ENCODE peak calls at places on chromosome 18, in four cellular contexts. One of them, this sample, is unnamed. For H3K36me3, the result is how much of the 10 kb centered on the place peaks cover.

GRCh38 chr18:48884306-48885235 is 66.2 kb downstream of the SMAD7 start:
- DNase-seq in colonic mucosa: no peak
- DNase-seq in aorta: no peak
- DNase-seq in heart right ventricle: no peak
- DNase-seq in this sample: no peak

GRCh38 chr18:8319798-8320477 is 289.3 kb upstream of the RAB12 start:
- DNase-seq in colonic mucosa: no peak
- DNase-seq in aorta: no peak
- DNase-seq in heart right ventricle: no peak
- DNase-seq in this sample: no peak

GRCh38 chr18:61697306-61697909 is 195.4 kb downstream of the RNF152 start:
- DNase-seq in heart right ventricle: no peak
- DNase-seq in colonic mucosa: no peak
- DNase-seq in aorta: no peak
- DNase-seq in this sample: no peak

GRCh38 chr18:33906046-33906445 is 318.7 kb downstream of the NOL4 start:
- DNase-seq in aorta: no peak
- DNase-seq in heart right ventricle: no peak
- DNase-seq in colonic mucosa: no peak
- DNase-seq in this sample: no peak

GRCh38 chr18:66616523-66616983 is 12.7 kb upstream of the CDH19 start:
- DNase-seq in heart right ventricle: no peak
- DNase-seq in colonic mucosa: peak
- DNase-seq in aorta: peak
- DNase-seq in this sample: peak

GRCh38 chr18:75247601-75248421 is 37.2 kb downstream of the TSHZ1 start:
- DNase-seq in aorta: no peak
- DNase-seq in heart right ventricle: no peak
- DNase-seq in colonic mucosa: no peak
- DNase-seq in this sample: no peak

GRCh38 chr18:79624356-79624961 is 55.1 kb upstream of the CTDP1 start:
- DNase-seq in aorta: peak
- DNase-seq in heart right ventricle: no peak
- DNase-seq in colonic mucosa: no peak
- DNase-seq in this sample: no peak

GRCh38 chr18:51461956-51462355 is 264.5 kb upstream of the MEX3C start:
- DNase-seq in colonic mucosa: no peak
- DNase-seq in aorta: no peak
- DNase-seq in heart right ventricle: no peak
- DNase-seq in this sample: no peak

GRCh38 chr18:14976736-14977430 is 228.9 kb downstream of the ANKRD30B start:
- DNase-seq in colonic mucosa: no peak
- DNase-seq in heart right ventricle: no peak
- DNase-seq in aorta: no peak
- DNase-seq in this sample: no peak

GRCh38 chr18:21359746-21360145 is 117.7 kb downstream of the GREB1L start:
- DNase-seq in heart right ventricle: no peak
- DNase-seq in aorta: no peak
- DNase-seq in colonic mucosa: no peak
- DNase-seq in this sample: no peak

GRCh38 chr18:23142285-23142929 is 7.1 kb downstream of the CABLES1 start:
- DNase-seq in colonic mucosa: no peak
- DNase-seq in heart right ventricle: no peak
- DNase-seq in aorta: no peak
- DNase-seq in this sample: no peak

GRCh38 chr18:2442726-2443275 is 128.5 kb downstream of the METTL4 start:
- DNase-seq in heart right ventricle: no peak
- DNase-seq in aorta: no peak
- DNase-seq in colonic mucosa: no peak
- DNase-seq in this sample: no peak

GRCh38 chr18:61738042-61738441 is 154.8 kb downstream of the RNF152 start:
- DNase-seq in aorta: no peak
- DNase-seq in heart right ventricle: no peak
- DNase-seq in colonic mucosa: no peak
- DNase-seq in this sample: peak

GRCh38 chr18:396251-396555 is 104.3 kb downstream of the COLEC12 start:
- DNase-seq in heart right ventricle: no peak
- DNase-seq in aorta: no peak
- DNase-seq in colonic mucosa: no peak
- DNase-seq in this sample: no peak
- H3K36me3 ChIP-seq in heart right ventricle: under half
- H3K36me3 ChIP-seq in aorta: under half
- H3K36me3 ChIP-seq in colonic mucosa: under half
- H3K36me3 ChIP-seq in this sample: under half

DNA sequence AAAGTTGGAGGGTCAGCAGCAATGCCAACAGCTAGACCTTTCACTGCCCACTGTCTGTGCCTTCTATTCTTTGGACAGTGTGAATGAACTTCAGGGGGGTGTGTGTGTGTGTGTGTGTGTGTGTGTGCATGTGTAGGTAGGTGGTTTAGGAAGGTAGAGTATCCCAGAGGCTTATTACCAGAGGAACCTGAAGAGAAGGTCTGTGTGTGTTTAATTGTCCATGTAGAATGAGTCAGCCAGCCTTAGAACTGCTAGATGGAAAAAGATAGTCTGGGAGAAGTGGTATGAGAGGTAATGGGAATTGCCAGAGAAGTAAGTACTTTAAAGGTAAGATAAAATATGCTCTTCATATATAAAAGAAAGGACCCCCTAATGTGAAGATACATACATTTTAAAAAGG is 522.2 kb downstream of the PIK3C3 start:
- DNase-seq in heart right ventricle: no peak
- DNase-seq in colonic mucosa: no peak
- DNase-seq in aorta: no peak
- DNase-seq in this sample: no peak
- H3K36me3 ChIP-seq in heart right ventricle: under half
- H3K36me3 ChIP-seq in colonic mucosa: under half
- H3K36me3 ChIP-seq in aorta: under half
- H3K36me3 ChIP-seq in this sample: under half

GRCh38 chr18:12766986-12767433 is 64.2 kb downstream of the PSMG2 start:
- DNase-seq in aorta: no peak
- DNase-seq in colonic mucosa: no peak
- DNase-seq in heart right ventricle: no peak
- DNase-seq in this sample: no peak

GRCh38 chr18:12767580-12768155 is 64.8 kb downstream of the PSMG2 start:
- DNase-seq in heart right ventricle: no peak
- DNase-seq in colonic mucosa: no peak
- DNase-seq in aorta: no peak
- DNase-seq in this sample: no peak

GRCh38 chr18:12769136-12769535 is 66.3 kb downstream of the PSMG2 start:
- DNase-seq in aorta: no peak
- DNase-seq in colonic mucosa: no peak
- DNase-seq in heart right ventricle: no peak
- DNase-seq in this sample: no peak

GRCh38 chr18:12769644-12770440 is 67.0 kb downstream of the PSMG2 start:
- DNase-seq in colonic mucosa: no peak
- DNase-seq in heart right ventricle: no peak
- DNase-seq in aorta: no peak
- DNase-seq in this sample: no peak

GRCh38 chr18:12768622-12769021 is 65.8 kb downstream of the PSMG2 start:
- DNase-seq in colonic mucosa: no peak
- DNase-seq in aorta: no peak
- DNase-seq in heart right ventricle: no peak
- DNase-seq in this sample: no peak
- H3K36me3 ChIP-seq in colonic mucosa: under half
- H3K36me3 ChIP-seq in aorta: under half
- H3K36me3 ChIP-seq in heart right ventricle: under half
- H3K36me3 ChIP-seq in this sample: under half

GRCh38 chr18:58391113-58391892 is 237.6 kb downstream of the ALPK2 start:
- DNase-seq in heart right ventricle: no peak
- DNase-seq in aorta: no peak
- DNase-seq in colonic mucosa: no peak
- DNase-seq in this sample: no peak
- H3K36me3 ChIP-seq in heart right ventricle: under half
- H3K36me3 ChIP-seq in aorta: under half
- H3K36me3 ChIP-seq in colonic mucosa: under half
- H3K36me3 ChIP-seq in this sample: under half

GRCh38 chr18:50280707-50281294 is 522 bp downstream of the MBD1 start:
- DNase-seq in aorta: no peak
- DNase-seq in colonic mucosa: no peak
- DNase-seq in heart right ventricle: no peak
- DNase-seq in this sample: no peak

GRCh38 chr18:50279752-50280151 is 1.6 kb downstream of the MBD1 start:
- DNase-seq in aorta: no peak
- DNase-seq in heart right ventricle: no peak
- DNase-seq in colonic mucosa: no peak
- DNase-seq in this sample: no peak

GRCh38 chr18:50282521-50283335 is 1.4 kb upstream of the MBD1 start:
- DNase-seq in colonic mucosa: no peak
- DNase-seq in aorta: peak
- DNase-seq in heart right ventricle: peak
- DNase-seq in this sample: no peak

GRCh38 chr18:50281972-50282520 is 723 bp upstream of the MBD1 start:
- DNase-seq in heart right ventricle: no peak
- DNase-seq in aorta: no peak
- DNase-seq in colonic mucosa: no peak
- DNase-seq in this sample: no peak

GRCh38 chr18:50281295-50281971 is at the start of gene MBD1:
- DNase-seq in heart right ventricle: peak
- DNase-seq in aorta: peak
- DNase-seq in colonic mucosa: peak
- DNase-seq in this sample: peak
- H3K36me3 ChIP-seq in heart right ventricle: under half
- H3K36me3 ChIP-seq in aorta: under half
- H3K36me3 ChIP-seq in colonic mucosa: under half
- H3K36me3 ChIP-seq in this sample: under half

DNA sequence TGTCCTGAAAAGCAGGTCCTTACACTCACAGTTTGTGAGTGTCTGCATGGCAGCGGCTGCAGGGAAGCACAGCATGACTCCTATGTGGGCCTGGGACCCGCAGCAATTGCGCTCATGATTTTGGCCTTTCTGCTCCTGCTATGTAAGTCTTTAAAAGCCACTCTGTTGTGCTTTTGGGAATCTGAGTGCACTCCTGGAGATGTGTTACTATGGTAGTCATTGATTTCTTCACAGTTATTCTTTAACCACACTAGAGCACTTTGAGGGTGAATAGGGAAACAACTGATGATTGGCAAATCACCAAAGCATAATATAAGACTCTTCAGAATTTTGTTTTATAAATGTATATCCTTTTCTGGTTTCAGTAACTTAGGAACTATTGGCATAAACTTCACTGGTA is 40.9 kb downstream of the DSG2 start:
- DNase-seq in colonic mucosa: no peak
- DNase-seq in aorta: no peak
- DNase-seq in heart right ventricle: no peak
- DNase-seq in this sample: no peak
- H3K36me3 ChIP-seq in colonic mucosa: under half
- H3K36me3 ChIP-seq in aorta: under half
- H3K36me3 ChIP-seq in heart right ventricle: under half
- H3K36me3 ChIP-seq in this sample: under half

DNA sequence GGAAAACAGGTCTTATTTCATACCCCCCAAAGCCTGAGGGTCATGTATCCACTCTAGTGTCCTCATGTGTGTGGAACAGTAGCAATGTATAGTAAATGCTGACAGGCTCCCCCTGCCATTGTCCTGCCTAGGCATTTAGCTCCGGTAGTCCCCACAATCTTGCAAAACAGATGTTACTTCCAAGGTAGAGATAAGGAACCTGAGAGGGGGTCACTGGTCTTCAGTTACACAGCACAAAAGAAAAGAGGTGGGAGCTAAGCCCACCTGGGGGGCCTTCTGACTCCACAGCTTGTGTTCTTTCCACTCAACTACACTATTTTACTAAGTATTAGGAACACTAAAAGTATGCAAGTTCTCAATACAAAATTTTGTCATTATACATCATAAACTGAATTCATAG is 17.4 kb upstream of the FECH start:
- DNase-seq in aorta: no peak
- DNase-seq in colonic mucosa: no peak
- DNase-seq in heart right ventricle: no peak
- DNase-seq in this sample: no peak
- H3K36me3 ChIP-seq in aorta: under half
- H3K36me3 ChIP-seq in colonic mucosa: under half
- H3K36me3 ChIP-seq in heart right ventricle: half or more
- H3K36me3 ChIP-seq in this sample: under half

GRCh38 chr18:45860971-45861370 is 35.5 kb downstream of the SIGLEC15 start:
- DNase-seq in colonic mucosa: no peak
- DNase-seq in heart right ventricle: no peak
- DNase-seq in aorta: no peak
- DNase-seq in this sample: no peak
- H3K36me3 ChIP-seq in colonic mucosa: under half
- H3K36me3 ChIP-seq in heart right ventricle: under half
- H3K36me3 ChIP-seq in aorta: under half
- H3K36me3 ChIP-seq in this sample: under half

GRCh38 chr18:9546468-9546867 is 67.9 kb downstream of the PPP4R1 start:
- DNase-seq in aorta: no peak
- DNase-seq in heart right ventricle: no peak
- DNase-seq in colonic mucosa: no peak
- DNase-seq in this sample: no peak
- H3K36me3 ChIP-seq in aorta: under half
- H3K36me3 ChIP-seq in heart right ventricle: half or more
- H3K36me3 ChIP-seq in colonic mucosa: under half
- H3K36me3 ChIP-seq in this sample: under half

This sample was measured in testis.